ENCODE peak calls at places on chromosomes 7 and 10, in ten cellular contexts. S, P, M, A, F, I, D, G, K and V are unnamed samples.

GRCh38 chr7:44772867-44773266 is 23.6 kb upstream of the PPIA start:
- DNase-seq in S (no peak), P (no peak), M (no peak), A (no peak), F (no peak), I (no peak), D (no peak), G (no peak), K (no peak), V (no peak)

GRCh38 chr7:54995631-54996340 is 23.0 kb upstream of the EGFR start:
- DNase-seq in S (peak), P (no peak), M (no peak), A (no peak), F (no peak), I (peak), D (no peak), G (no peak), K (no peak), V (peak)

GRCh38 chr10:122688293-122688989 is 11.2 kb downstream of the C10orf120 start:
- DNase-seq in S (no peak), P (no peak), M (no peak), A (no peak), F (no peak), I (no peak), D (no peak), G (no peak), K (no peak), V (no peak)

GRCh38 chr7:8249121-8249520 is 12.8 kb downstream of the ICA1 start:
- DNase-seq in S (no peak), P (no peak), M (no peak), A (no peak), F (no peak), I (no peak), D (no peak), G (no peak), K (no peak), V (no peak)

GRCh38 chr10:116796910-116797513 is 52.3 kb upstream of the ENO4 start:
- DNase-seq in S (peak), P (peak), M (no peak), A (peak), F (peak), I (peak), D (peak), G (peak), K (peak), V (peak)

GRCh38 chr7:1536105-1536767 is 5.7 kb downstream of the MAFK start:
- DNase-seq in S (no peak), P (no peak), M (peak), A (no peak), F (no peak), I (no peak), D (peak), G (no peak), K (no peak), V (no peak)

GRCh38 chr7:158606111-158606510 is 18.5 kb upstream of the PTPRN2 start:
- DNase-seq in S (no peak), P (no peak), M (no peak), A (no peak), F (no peak), I (no peak), D (no peak), G (no peak), K (no peak), V (no peak)

GRCh38 chr10:38032881-38033280 is 22.4 kb downstream of the ZNF33A start:
- DNase-seq in S (no peak), P (no peak), M (no peak), A (no peak), F (no peak), I (no peak), D (no peak), G (no peak), K (no peak), V (no peak)

GRCh38 chr7:155296788-155297516 is 726 bp upstream of the INSIG1 start:
- DNase-seq in S (peak), P (peak), M (peak), A (no peak), F (no peak), I (peak), D (peak), G (peak), K (peak), V (peak)

GRCh38 chr10:130436633-130437032 is 300.4 kb downstream of the GLRX3 start:
- DNase-seq in S (no peak), P (no peak), M (no peak), A (no peak), F (no peak), I (no peak), D (no peak), G (no peak), K (peak), V (no peak)

GRCh38 chr10:132458595-132459251 is 61.7 kb downstream of the PWWP2B start:
- DNase-seq in S (peak), P (peak), M (peak), A (no peak), F (no peak), I (peak), D (peak), G (peak), K (peak), V (peak)

GRCh38 chr7:46750321-46750865 is 829.3 kb upstream of the IGFBP3 start:
- DNase-seq in S (no peak), P (no peak), M (no peak), A (no peak), F (no peak), I (no peak), D (no peak), G (no peak), K (no peak), V (no peak)

GRCh38 chr10:5665380-5666323 is 743 bp downstream of the ASB13 start:
- DNase-seq in S (peak), P (no peak), M (no peak), A (no peak), F (peak), I (peak), D (peak), G (no peak), K (no peak), V (peak)